ENCODE peak calls at places on chromosome 18, in four cellular contexts. E is HL-60, Z is GM12878, I is SK-N-SH. H is an unnamed sample.

GRCh38 chr18:28802546-28802945 is 625.6 kb upstream of the CDH2 start:
- DNase-seq in E (no peak), Z (no peak), I (no peak), H (no peak)

GRCh38 chr18:76208632-76209308 is 286.3 kb downstream of the ZNF516 start:
- DNase-seq in E (no peak), I (no peak), Z (no peak), H (no peak)

GRCh38 chr18:39840406-39840805 is 2114.6 kb upstream of the PIK3C3 start:
- DNase-seq in I (no peak), E (no peak), Z (no peak), H (no peak)

GRCh38 chr18:1663879-1664705 is 759.4 kb downstream of the ADCYAP1 start:
- DNase-seq in E (peak), I (peak), Z (no peak), H (peak)

GRCh38 chr18:7637269-7637668 is 70.2 kb downstream of the PTPRM start:
- DNase-seq in Z (no peak), I (no peak), E (no peak), H (peak)

GRCh38 chr18:74050807-74051206 is 96.8 kb downstream of the FBXO15 start:
- DNase-seq in I (no peak), E (no peak), Z (no peak), H (no peak)

GRCh38 chr18:13288509-13289138 is 70.1 kb downstream of the LDLRAD4 start:
- DNase-seq in I (no peak), E (no peak), Z (no peak), H (no peak)

GRCh38 chr18:27033722-27034121 is 151.4 kb downstream of the CHST9 start:
- DNase-seq in E (no peak), I (no peak), Z (no peak), H (no peak)

GRCh38 chr18:7568426-7568825 is 1.3 kb downstream of the PTPRM start:
- DNase-seq in E (no peak), Z (no peak), I (peak), H (peak)

GRCh38 chr18:44682181-44682870 is 1.6 kb downstream of the SETBP1 start:
- DNase-seq in E (no peak), Z (no peak), I (no peak), H (no peak)

GRCh38 chr18:59141294-59142068 is 1.8 kb downstream of the SEC11C start:
- DNase-seq in E (no peak), Z (no peak), I (no peak), H (peak)

GRCh38 chr18:45801396-45802004 is 24.0 kb upstream of the SIGLEC15 start:
- DNase-seq in I (no peak), E (no peak), Z (no peak), H (no peak)

GRCh38 chr18:62526098-62527025 is 3.5 kb downstream of the ZCCHC2 start:
- DNase-seq in Z (peak), E (peak), I (peak), H (peak)

GRCh38 chr18:1002653-1003178 is 98.0 kb downstream of the ADCYAP1 start:
- DNase-seq in E (no peak), Z (no peak), I (no peak), H (no peak)

GRCh38 chr18:35322486-35323258 is 21.5 kb downstream of the ZNF24 start:
- DNase-seq in E (no peak), Z (no peak), I (no peak), H (no peak)

GRCh38 chr18:54386043-54386442 is 28.3 kb downstream of the C18orf54 start:
- DNase-seq in E (no peak), I (no peak), Z (no peak), H (no peak)

GRCh38 chr18:267380-267687 is 513 bp downstream of the THOC1 start:
- DNase-seq in E (peak), Z (no peak), I (no peak), H (no peak)

GRCh38 chr18:69585696-69586095 is 185.0 kb downstream of the DOK6 start:
- DNase-seq in E (no peak), Z (no peak), I (no peak), H (no peak)

GRCh38 chr18:21943456-21943855 is 202.9 kb downstream of the MIB1 start:
- DNase-seq in I (no peak), Z (no peak), E (peak), H (no peak)

GRCh38 chr18:54388203-54389142 is 30.8 kb downstream of the C18orf54 start:
- DNase-seq in I (no peak), E (peak), Z (peak), H (peak)

GRCh38 chr18:79466591-79466990 is 70.9 kb downstream of the NFATC1 start:
- DNase-seq in I (no peak), E (no peak), Z (no peak), H (no peak)

GRCh38 chr18:63705401-63705800 is 2.6 kb downstream of the SERPINB11 start:
- DNase-seq in E (no peak), Z (no peak), I (no peak), H (no peak)

GRCh38 chr18:62717850-62718229 is 2.5 kb downstream of the PHLPP1 start:
- DNase-seq in Z (no peak), E (no peak), I (no peak), H (no peak)

GRCh38 chr18:55421612-55422381 is 166.2 kb downstream of the TCF4 start:
- DNase-seq in E (no peak), I (no peak), Z (no peak), H (no peak)

GRCh38 chr18:5424903-5425302 is 118.9 kb downstream of the EPB41L3 start:
- DNase-seq in E (peak), Z (no peak), I (no peak), H (peak)

GRCh38 chr18:7642491-7642890 is 75.4 kb downstream of the PTPRM start:
- DNase-seq in Z (no peak), E (no peak), I (no peak), H (no peak)

GRCh38 chr18:38790303-38790702 is 1224.7 kb upstream of the CELF4 start:
- DNase-seq in I (no peak), Z (no peak), E (no peak), H (peak)

GRCh38 chr18:23531912-23532311 is 28.6 kb downstream of the RMC1 start:
- DNase-seq in E (no peak), Z (no peak), I (no peak), H (no peak)

GRCh38 chr18:23530195-23530594 is 26.9 kb downstream of the RMC1 start:
- DNase-seq in Z (no peak), I (no peak), E (peak), H (no peak)

GRCh38 chr18:23528580-23529472 is 25.5 kb downstream of the RMC1 start:
- DNase-seq in E (no peak), I (no peak), Z (no peak), H (no peak)

GRCh38 chr18:23526516-23527063 is 23.3 kb downstream of the RMC1 start:
- DNase-seq in E (no peak), Z (no peak), I (no peak), H (no peak)

GRCh38 chr18:23529597-23529996 is 26.3 kb downstream of the RMC1 start:
- DNase-seq in E (no peak), I (no peak), Z (no peak), H (no peak)
- TF ChIP-seq GABPA in E (no peak), I (no peak), Z (no peak), H (no peak)

DNA sequence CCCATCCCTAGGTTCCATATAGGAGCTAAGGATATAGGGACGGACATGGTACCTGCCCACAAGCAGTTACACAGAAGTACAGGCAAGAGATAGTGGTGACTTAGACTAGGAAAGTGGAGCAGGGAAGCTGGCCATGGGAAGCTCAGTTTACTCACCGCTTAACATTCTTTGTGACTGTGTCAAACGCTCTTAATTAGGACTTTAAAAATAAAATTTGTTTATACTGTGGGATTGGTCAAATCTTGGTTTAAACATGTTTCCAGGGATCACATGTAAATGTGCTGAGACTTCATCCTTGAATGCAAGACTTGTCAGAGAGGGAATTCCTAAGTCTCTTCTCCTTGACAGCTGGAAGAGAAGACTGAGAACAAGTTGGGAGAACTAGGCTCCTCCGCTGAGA is 107.3 kb downstream of the MTCL1 start:
- DNase-seq in I (no peak), Z (no peak), E (no peak), H (no peak)
- TF ChIP-seq GABPA in I (no peak), Z (no peak), E (no peak), H (no peak)

GRCh38 chr18:49183921-49184320 is 233.2 kb upstream of the SMAD7 start:
- DNase-seq in I (no peak), Z (no peak), E (no peak), H (no peak)

GRCh38 chr18:49186242-49186641 is 235.5 kb upstream of the SMAD7 start:
- DNase-seq in E (no peak), I (no peak), Z (no peak), H (no peak)

GRCh38 chr18:49189772-49190171 is 239.0 kb upstream of the SMAD7 start:
- DNase-seq in Z (no peak), E (no peak), I (no peak), H (peak)

GRCh38 chr18:49185636-49186035 is 234.9 kb upstream of the SMAD7 start:
- DNase-seq in E (no peak), I (no peak), Z (no peak), H (no peak)
- TF ChIP-seq GABPA in E (no peak), I (no peak), Z (no peak), H (no peak)

GRCh38 chr18:47883771-47884413 is 46.6 kb downstream of the SMAD2 start:
- DNase-seq in I (no peak), Z (no peak), E (no peak), H (no peak)
- TF ChIP-seq GABPA in I (no peak), Z (no peak), E (no peak), H (no peak)